ENCODE peak calls at places on chromosomes 13 and 19, in nine cellular contexts. F is uterus; L is tibial nerve; N is right lobe of liver; P is pancreas; O is left ventricle myocardium inferior; U is psoas muscle; V is naive thymus-derived CD4-positive, alpha-beta T cell; K is spleen. J is an unnamed sample.

GRCh38 chr19:52533901-52534300 is 6.4 kb downstream of the ZNF808 start:
- DNase-seq in F (no peak), L (no peak), N (no peak), P (no peak), O (peak; percentile 33), U (peak; percentile 42), V (no peak), K (no peak), J (peak; percentile 41)

GRCh38 chr13:57582032-57582431 is 49.5 kb upstream of the PCDH17 start:
- DNase-seq in F (no peak), L (no peak), N (no peak), P (no peak), O (no peak), U (no peak), V (no peak), K (peak; percentile 58), J (no peak)

GRCh38 chr13:43348397-43348796 is 325.0 kb downstream of the DNAJC15 start:
- DNase-seq in F (no peak), L (no peak), N (no peak), P (no peak), O (no peak), U (no peak), V (no peak), K (no peak), J (no peak)

GRCh38 chr19:31316201-31316951 is 32.9 kb downstream of the TSHZ3 start:
- DNase-seq in F (peak; percentile 61), L (no peak), N (no peak), P (no peak), O (no peak), U (peak; percentile 50), V (no peak), K (no peak), J (no peak)

GRCh38 chr19:30402790-30403189 is 30.6 kb downstream of the ZNF536 start:
- DNase-seq in F (no peak), L (no peak), N (no peak), P (no peak), O (no peak), U (no peak), V (no peak), K (no peak), J (no peak)

GRCh38 chr13:50989476-50989875 is 79.9 kb downstream of the RNASEH2B start:
- DNase-seq in F (peak; percentile 66), L (peak; percentile 37), N (no peak), P (no peak), O (no peak), U (peak; percentile 36), V (no peak), K (no peak), J (no peak)

GRCh38 chr13:113355621-113356020 is 8.3 kb downstream of the GRTP1 start:
- DNase-seq in F (no peak), L (no peak), N (no peak), P (no peak), O (no peak), U (no peak), V (no peak), K (no peak), J (no peak)

GRCh38 chr13:77584111-77584510 is 48.6 kb downstream of the SCEL start:
- DNase-seq in F (no peak), L (no peak), N (no peak), P (no peak), O (no peak), U (no peak), V (no peak), K (no peak), J (no peak)

GRCh38 chr13:66657165-66657895 is 572.8 kb downstream of the PCDH9 start:
- DNase-seq in F (peak; percentile 37), L (no peak), N (peak; percentile 55), P (peak; percentile 9), O (peak; percentile 66), U (peak; percentile 69), V (no peak), K (no peak), J (peak; percentile 57)

GRCh38 chr19:21482863-21483276 is 22.5 kb upstream of the ZNF429 start:
- DNase-seq in F (peak; percentile 64), L (no peak), N (peak; percentile 29), P (peak; percentile 42), O (peak; percentile 63), U (peak; percentile 49), V (peak; percentile 71), K (peak; percentile 88), J (peak; percentile 59)

GRCh38 chr19:58181902-58182576 is 822 bp upstream of the ZNF274 start:
- DNase-seq in F (no peak), L (no peak), N (peak; percentile 41), P (no peak), O (peak; percentile 29), U (peak; percentile 19), V (peak; percentile 34), K (peak; percentile 81), J (peak; percentile 30)

GRCh38 chr13:98246538-98247172 is 69.6 kb upstream of the RNF113B start:
- DNase-seq in F (no peak), L (no peak), N (no peak), P (no peak), O (no peak), U (no peak), V (no peak), K (no peak), J (no peak)

GRCh38 chr13:46751811-46752635 is 44.9 kb downstream of the ESD start:
- DNase-seq in F (no peak), L (no peak), N (no peak), P (no peak), O (no peak), U (no peak), V (peak; percentile 14), K (peak; percentile 77), J (no peak)

GRCh38 chr13:59144700-59145099 is 1019.0 kb downstream of the DIAPH3 start:
- DNase-seq in F (no peak), L (no peak), N (no peak), P (no peak), O (no peak), U (no peak), V (no peak), K (no peak), J (no peak)

GRCh38 chr13:91722267-91722884 is 324.0 kb downstream of the GPC5 start:
- DNase-seq in F (no peak), L (no peak), N (no peak), P (no peak), O (no peak), U (no peak), V (peak; percentile 10), K (no peak), J (no peak)

GRCh38 chr13:92739306-92739818 is 487.2 kb upstream of the GPC6 start:
- DNase-seq in F (no peak), L (no peak), N (no peak), P (no peak), O (no peak), U (no peak), V (no peak), K (no peak), J (no peak)

GRCh38 chr13:64935441-64935840 is 2294.7 kb downstream of the PCDH9 start:
- DNase-seq in F (no peak), L (no peak), N (no peak), P (no peak), O (no peak), U (no peak), V (no peak), K (no peak), J (no peak)

GRCh38 chr19:2221250-2221831 is 14.8 kb downstream of the PLEKHJ1 start:
- DNase-seq in F (no peak), L (no peak), N (no peak), P (no peak), O (no peak), U (no peak), V (no peak), K (no peak), J (no peak)

GRCh38 chr19:37165635-37166034 is 6.9 kb downstream of the ZNF585A start:
- DNase-seq in F (no peak), L (no peak), N (no peak), P (no peak), O (no peak), U (no peak), V (no peak), K (no peak), J (no peak)
- H3K9me3 ChIP-seq in F (no peaks in the 10 kb centered on the region), L (no peaks in the 10 kb centered on the region), N (no peaks in the 10 kb centered on the region), P (no peaks in the 10 kb centered on the region), O (peaks cover 97% of the 10 kb centered on the region), U (peaks cover 68% of the 10 kb centered on the region), V (no peaks in the 10 kb centered on the region), K (peaks cover 12% of the 10 kb centered on the region), J (peaks cover 6% of the 10 kb centered on the region)

DNA sequence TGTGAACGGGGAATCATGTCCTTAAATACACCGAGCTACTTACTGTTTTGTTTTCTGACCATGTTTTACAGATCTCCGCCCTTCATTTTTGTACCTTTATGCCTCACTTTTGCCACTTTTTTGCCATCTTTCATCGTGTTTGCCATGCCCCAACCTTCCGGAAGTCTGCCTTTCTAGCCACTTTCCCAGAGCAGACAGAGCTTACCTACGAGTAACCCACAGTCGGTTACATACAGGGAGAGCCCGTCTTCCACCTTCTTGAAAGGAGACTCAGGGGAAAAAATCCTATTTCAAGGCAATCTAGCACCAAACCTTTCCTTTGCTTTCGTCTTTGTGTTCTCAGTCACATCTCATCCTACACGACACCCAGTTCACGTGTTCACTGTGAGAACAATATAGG is 26.1 kb downstream of the RFPL4AL1 start:
- DNase-seq in F (no peak), L (no peak), N (no peak), P (no peak), O (no peak), U (no peak), V (no peak), K (no peak), J (no peak)
- H3K9me3 ChIP-seq in F (no peaks in the 10 kb centered on the region), L (no peaks in the 10 kb centered on the region), N (no peaks in the 10 kb centered on the region), P (no peaks in the 10 kb centered on the region), O (no peaks in the 10 kb centered on the region), U (no peaks in the 10 kb centered on the region), V (no peaks in the 10 kb centered on the region), K (no peaks in the 10 kb centered on the region), J (no peaks in the 10 kb centered on the region)

DNA sequence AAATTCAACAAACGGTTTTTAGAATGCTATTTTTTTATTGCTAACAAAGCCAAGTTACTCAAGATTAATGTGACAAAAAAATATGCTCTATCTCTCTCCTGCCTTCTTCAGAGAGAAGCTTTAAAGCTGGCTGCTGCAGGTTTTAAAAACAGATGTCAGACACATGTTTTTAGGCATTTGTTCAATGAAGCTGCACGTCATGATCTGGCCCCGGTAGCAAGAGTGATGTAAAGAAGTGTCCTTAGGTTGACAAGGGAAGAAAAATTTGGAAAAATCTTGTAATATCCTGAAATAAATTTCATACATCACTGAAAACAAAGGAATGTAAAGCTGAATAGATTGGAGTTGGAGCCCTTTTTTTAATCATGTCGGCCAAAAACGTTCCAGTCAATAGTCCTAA is 531.4 kb upstream of the NBEA start:
- DNase-seq in F (no peak), L (no peak), N (no peak), P (no peak), O (no peak), U (no peak), V (no peak), K (no peak), J (no peak)
- H3K9me3 ChIP-seq in F (no peaks in the 10 kb centered on the region), L (no peaks in the 10 kb centered on the region), N (no peaks in the 10 kb centered on the region), P (no peaks in the 10 kb centered on the region), O (no peaks in the 10 kb centered on the region), U (no peaks in the 10 kb centered on the region), V (no peaks in the 10 kb centered on the region), K (no peaks in the 10 kb centered on the region), J (no peaks in the 10 kb centered on the region)

DNA sequence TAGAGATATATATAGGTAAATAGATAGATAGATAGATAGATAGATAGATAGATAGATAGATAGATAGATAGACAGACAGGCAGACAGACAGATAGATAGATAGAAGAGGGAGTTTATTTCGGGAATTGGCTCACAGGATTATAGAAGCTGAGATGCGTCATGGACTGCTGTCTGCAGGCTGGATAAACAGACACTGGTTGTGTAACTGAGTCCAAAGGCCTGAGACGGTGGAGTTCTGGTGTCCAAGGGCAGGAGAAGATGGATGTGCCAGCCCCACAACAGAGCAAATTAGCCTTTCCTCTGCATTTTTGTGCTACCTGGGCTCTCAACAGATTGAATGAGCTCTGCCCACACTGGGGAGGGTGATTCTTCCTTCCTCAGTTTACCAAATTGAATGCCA is 2.7 kb downstream of the CYP4F3 start:
- DNase-seq in F (no peak), L (no peak), N (no peak), P (no peak), O (no peak), U (no peak), V (no peak), K (no peak), J (no peak)
- H3K9me3 ChIP-seq in F (no peaks in the 10 kb centered on the region), L (no peaks in the 10 kb centered on the region), N (no peaks in the 10 kb centered on the region), P (no peaks in the 10 kb centered on the region), O (peaks cover 10% of the 10 kb centered on the region), U (no peaks in the 10 kb centered on the region), V (no peaks in the 10 kb centered on the region), K (no peaks in the 10 kb centered on the region), J (peaks cover 6% of the 10 kb centered on the region)

J was measured in lung.